ENCODE peak calls at places on chromosomes 13 and 19, in six cellular contexts. One of them, this sample, is unnamed. For H3K4me1, the result is how much of the 10 kb centered on the place peaks cover.

GRCh38 chr19:38044267-38045111 is 137.5 kb downstream of the SIPA1L3 start:
- DNase-seq in mammary epithelial cell: no peak
- DNase-seq in GM23248: peak
- DNase-seq in stomach: no peak
- DNase-seq in uterus: no peak
- DNase-seq in SK-N-SH: no peak
- DNase-seq in this sample: no peak

GRCh38 chr19:40921005-40921897 is 39.2 kb upstream of the CYP2A7 start:
- DNase-seq in mammary epithelial cell: no peak
- DNase-seq in GM23248: peak
- DNase-seq in stomach: peak
- DNase-seq in uterus: peak
- DNase-seq in SK-N-SH: no peak
- DNase-seq in this sample: peak

GRCh38 chr13:74132152-74132767 is 1.9 kb downstream of the KLF12 start:
- DNase-seq in mammary epithelial cell: peak
- DNase-seq in GM23248: peak
- DNase-seq in stomach: no peak
- DNase-seq in uterus: no peak
- DNase-seq in SK-N-SH: no peak
- DNase-seq in this sample: no peak

GRCh38 chr13:61414686-61415664 is 674 bp downstream of the PCDH20 start:
- DNase-seq in mammary epithelial cell: peak
- DNase-seq in GM23248: no peak
- DNase-seq in stomach: peak
- DNase-seq in uterus: no peak
- DNase-seq in SK-N-SH: peak
- DNase-seq in this sample: peak

GRCh38 chr19:35845215-35846037 is 6.9 kb downstream of the NPHS1 start:
- DNase-seq in mammary epithelial cell: no peak
- DNase-seq in GM23248: peak
- DNase-seq in stomach: no peak
- DNase-seq in uterus: no peak
- DNase-seq in SK-N-SH: peak
- DNase-seq in this sample: peak

GRCh38 chr13:112056739-112057433 is 10.1 kb upstream of the SOX1 start:
- DNase-seq in mammary epithelial cell: no peak
- DNase-seq in GM23248: no peak
- DNase-seq in stomach: no peak
- DNase-seq in uterus: no peak
- DNase-seq in SK-N-SH: peak
- DNase-seq in this sample: no peak

GRCh38 chr19:372306-372890 is 27.8 kb upstream of the MIER2 start:
- DNase-seq in mammary epithelial cell: no peak
- DNase-seq in GM23248: peak
- DNase-seq in stomach: peak
- DNase-seq in uterus: no peak
- DNase-seq in SK-N-SH: peak
- DNase-seq in this sample: peak

GRCh38 chr13:26658491-26658890 is 101.0 kb downstream of the WASF3 start:
- DNase-seq in mammary epithelial cell: no peak
- DNase-seq in GM23248: no peak
- DNase-seq in stomach: no peak
- DNase-seq in uterus: no peak
- DNase-seq in SK-N-SH: peak
- DNase-seq in this sample: no peak

GRCh38 chr13:64413529-64413928 is 2816.6 kb downstream of the PCDH9 start:
- DNase-seq in mammary epithelial cell: no peak
- DNase-seq in GM23248: no peak
- DNase-seq in stomach: no peak
- DNase-seq in uterus: no peak
- DNase-seq in SK-N-SH: no peak
- DNase-seq in this sample: no peak

GRCh38 chr19:33771308-33772101 is 25.2 kb upstream of the KCTD15 start:
- DNase-seq in mammary epithelial cell: peak
- DNase-seq in GM23248: peak
- DNase-seq in stomach: peak
- DNase-seq in uterus: peak
- DNase-seq in SK-N-SH: peak
- DNase-seq in this sample: peak

GRCh38 chr19:35257113-35257461 is 8.3 kb downstream of the LSR start:
- DNase-seq in mammary epithelial cell: no peak
- DNase-seq in GM23248: no peak
- DNase-seq in stomach: no peak
- DNase-seq in uterus: no peak
- DNase-seq in SK-N-SH: no peak
- DNase-seq in this sample: no peak

GRCh38 chr19:45999653-46000121 is 4.4 kb downstream of the CCDC61 start:
- DNase-seq in mammary epithelial cell: no peak
- DNase-seq in GM23248: peak
- DNase-seq in stomach: no peak
- DNase-seq in uterus: no peak
- DNase-seq in SK-N-SH: peak
- DNase-seq in this sample: peak

GRCh38 chr19:15421726-15422260 is 3.0 kb upstream of the AKAP8L start:
- DNase-seq in mammary epithelial cell: no peak
- DNase-seq in GM23248: no peak
- DNase-seq in stomach: peak
- DNase-seq in uterus: no peak
- DNase-seq in SK-N-SH: peak
- DNase-seq in this sample: no peak

GRCh38 chr13:99589575-99589974 is 88.3 kb downstream of the TM9SF2 start:
- DNase-seq in mammary epithelial cell: no peak
- DNase-seq in GM23248: no peak
- DNase-seq in stomach: no peak
- DNase-seq in uterus: no peak
- DNase-seq in SK-N-SH: no peak
- DNase-seq in this sample: no peak

GRCh38 chr19:44613295-44614168 is at the start of gene IGSF23:
- DNase-seq in mammary epithelial cell: no peak
- DNase-seq in GM23248: no peak
- DNase-seq in stomach: no peak
- DNase-seq in uterus: no peak
- DNase-seq in SK-N-SH: no peak
- DNase-seq in this sample: no peak

GRCh38 chr19:4976412-4977298 is 7.7 kb downstream of the KDM4B start:
- DNase-seq in mammary epithelial cell: peak
- DNase-seq in GM23248: peak
- DNase-seq in stomach: peak
- DNase-seq in uterus: peak
- DNase-seq in SK-N-SH: peak
- DNase-seq in this sample: peak

GRCh38 chr13:78659450-78660110 is 625 bp upstream of the OBI1 start:
- DNase-seq in mammary epithelial cell: peak
- DNase-seq in GM23248: peak
- DNase-seq in stomach: no peak
- DNase-seq in uterus: no peak
- DNase-seq in SK-N-SH: peak
- DNase-seq in this sample: no peak

GRCh38 chr13:79361299-79361698 is 44.8 kb downstream of the RBM26 start:
- DNase-seq in mammary epithelial cell: peak
- DNase-seq in GM23248: peak
- DNase-seq in stomach: no peak
- DNase-seq in uterus: no peak
- DNase-seq in SK-N-SH: no peak
- DNase-seq in this sample: no peak

GRCh38 chr13:95133498-95133897 is 167.8 kb downstream of the ABCC4 start:
- DNase-seq in mammary epithelial cell: no peak
- DNase-seq in GM23248: no peak
- DNase-seq in stomach: no peak
- DNase-seq in uterus: no peak
- DNase-seq in SK-N-SH: no peak
- DNase-seq in this sample: no peak

DNA sequence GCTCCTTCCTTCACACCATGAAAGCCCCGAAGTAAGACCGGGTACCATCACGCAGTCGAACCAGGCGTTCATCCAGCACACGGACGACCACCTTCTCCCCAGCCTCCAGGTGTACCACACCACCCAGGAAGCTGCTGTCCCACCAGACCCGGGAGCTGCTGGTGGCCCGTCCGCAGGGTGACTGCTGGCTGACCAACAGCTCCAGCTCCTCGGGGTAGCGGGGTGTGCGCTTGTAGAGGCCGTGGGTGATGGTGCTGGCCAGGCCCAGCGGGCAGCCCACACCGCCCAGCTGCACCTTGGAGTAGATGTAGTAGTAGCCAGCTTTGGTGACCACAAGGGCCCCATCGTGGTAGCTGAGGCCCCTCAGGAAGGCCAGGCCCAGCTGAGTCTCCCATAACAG is 5.0 kb downstream of the TNFSF14 start:
- DNase-seq in mammary epithelial cell: no peak
- DNase-seq in GM23248: no peak
- DNase-seq in stomach: no peak
- DNase-seq in uterus: no peak
- DNase-seq in SK-N-SH: no peak
- DNase-seq in this sample: no peak
- H3K4me1 ChIP-seq in mammary epithelial cell: under half
- H3K4me1 ChIP-seq in GM23248: under half
- H3K4me1 ChIP-seq in stomach: under half
- H3K4me1 ChIP-seq in uterus: under half
- H3K4me1 ChIP-seq in SK-N-SH: under half
- H3K4me1 ChIP-seq in this sample: under half

GRCh38 chr13:40271931-40272775 is 394.3 kb downstream of the FOXO1 start:
- DNase-seq in mammary epithelial cell: peak
- DNase-seq in GM23248: peak
- DNase-seq in stomach: peak
- DNase-seq in uterus: peak
- DNase-seq in SK-N-SH: no peak
- DNase-seq in this sample: peak

GRCh38 chr13:40273173-40274000 is 393.1 kb downstream of the FOXO1 start:
- DNase-seq in mammary epithelial cell: no peak
- DNase-seq in GM23248: no peak
- DNase-seq in stomach: no peak
- DNase-seq in uterus: no peak
- DNase-seq in SK-N-SH: no peak
- DNase-seq in this sample: no peak

GRCh38 chr13:40275155-40275554 is 391.3 kb downstream of the FOXO1 start:
- DNase-seq in mammary epithelial cell: no peak
- DNase-seq in GM23248: no peak
- DNase-seq in stomach: no peak
- DNase-seq in uterus: no peak
- DNase-seq in SK-N-SH: no peak
- DNase-seq in this sample: no peak

GRCh38 chr13:40271511-40271910 is 394.9 kb downstream of the FOXO1 start:
- DNase-seq in mammary epithelial cell: no peak
- DNase-seq in GM23248: no peak
- DNase-seq in stomach: no peak
- DNase-seq in uterus: peak
- DNase-seq in SK-N-SH: no peak
- DNase-seq in this sample: no peak

GRCh38 chr13:40272776-40273139 is 393.7 kb downstream of the FOXO1 start:
- DNase-seq in mammary epithelial cell: peak
- DNase-seq in GM23248: peak
- DNase-seq in stomach: no peak
- DNase-seq in uterus: peak
- DNase-seq in SK-N-SH: no peak
- DNase-seq in this sample: peak
- H3K27ac ChIP-seq in mammary epithelial cell: no peak
- H3K27ac ChIP-seq in GM23248: peak
- H3K27ac ChIP-seq in stomach: peak
- H3K27ac ChIP-seq in uterus: peak
- H3K27ac ChIP-seq in SK-N-SH: no peak
- H3K27ac ChIP-seq in this sample: no peak

GRCh38 chr19:2974342-2974932 is 2.9 kb upstream of the TLE6 start:
- DNase-seq in mammary epithelial cell: no peak
- DNase-seq in GM23248: peak
- DNase-seq in stomach: no peak
- DNase-seq in uterus: peak
- DNase-seq in SK-N-SH: no peak
- DNase-seq in this sample: no peak
- H3K4me1 ChIP-seq in mammary epithelial cell: under half
- H3K4me1 ChIP-seq in GM23248: under half
- H3K4me1 ChIP-seq in stomach: half or more
- H3K4me1 ChIP-seq in uterus: under half
- H3K4me1 ChIP-seq in SK-N-SH: under half
- H3K4me1 ChIP-seq in this sample: under half

DNA sequence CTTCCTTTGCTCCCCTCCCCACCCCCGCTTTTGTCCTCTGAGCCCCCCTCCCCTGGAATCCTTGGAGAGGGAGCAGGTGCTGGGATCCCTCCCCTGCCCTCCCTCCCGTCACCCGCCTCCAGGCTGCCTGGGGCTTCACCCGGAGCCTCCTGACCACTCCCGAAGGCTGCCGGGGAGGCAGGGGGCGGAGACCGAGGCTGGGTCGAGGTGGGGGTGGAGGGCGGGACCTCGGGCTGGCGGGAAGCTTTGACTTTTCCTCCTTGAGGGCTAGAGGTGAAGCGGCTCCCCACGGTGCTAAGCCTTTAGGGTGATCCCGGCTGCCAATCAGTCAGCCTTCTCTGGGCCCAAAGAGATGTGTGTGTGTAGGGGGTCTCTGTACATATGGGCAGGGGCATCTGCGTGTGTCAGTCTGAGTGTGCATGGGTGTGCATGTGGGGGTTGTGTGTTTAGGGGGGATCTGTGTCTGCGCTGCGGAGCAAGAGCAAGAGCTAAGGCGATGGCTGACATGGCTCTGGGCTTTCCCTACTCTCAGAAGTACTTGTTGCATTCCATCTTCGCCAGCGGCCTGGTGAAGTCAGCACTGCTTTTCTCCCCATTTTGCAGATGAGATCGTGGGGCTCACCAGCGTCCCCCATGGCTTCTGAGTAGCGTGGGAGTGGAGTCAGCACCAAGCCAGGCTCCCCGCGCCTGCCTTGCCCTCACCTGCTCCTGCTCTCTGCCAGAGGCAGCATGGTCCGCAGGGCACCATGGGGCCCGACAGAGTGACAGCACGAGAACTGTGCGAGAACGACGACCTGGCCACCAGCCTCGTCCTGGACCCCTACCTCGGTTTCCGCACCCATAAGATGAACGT is 1.7 kb downstream of the KMT5C start:
- DNase-seq in mammary epithelial cell: peak
- DNase-seq in GM23248: peak
- DNase-seq in stomach: peak
- DNase-seq in uterus: peak
- DNase-seq in SK-N-SH: peak
- DNase-seq in this sample: peak
- H3K27ac ChIP-seq in mammary epithelial cell: no peak
- H3K27ac ChIP-seq in GM23248: no peak
- H3K27ac ChIP-seq in stomach: peak
- H3K27ac ChIP-seq in uterus: peak
- H3K27ac ChIP-seq in SK-N-SH: peak
- H3K27ac ChIP-seq in this sample: peak

GRCh38 chr13:98490866-98491265 is 86.0 kb downstream of the STK24 start:
- DNase-seq in mammary epithelial cell: no peak
- DNase-seq in GM23248: no peak
- DNase-seq in stomach: no peak
- DNase-seq in uterus: no peak
- DNase-seq in SK-N-SH: no peak
- DNase-seq in this sample: no peak
- H3K4me1 ChIP-seq in mammary epithelial cell: under half
- H3K4me1 ChIP-seq in GM23248: half or more
- H3K4me1 ChIP-seq in stomach: half or more
- H3K4me1 ChIP-seq in uterus: under half
- H3K4me1 ChIP-seq in SK-N-SH: under half
- H3K4me1 ChIP-seq in this sample: under half

This sample was measured in cardiac muscle cell.